ENCODE peak calls at places on chromosomes 13 and 19, in seven cellular contexts. A is heart left ventricle; R is tibial artery; K is GM03348; U is posterior vena cava; J is globus pallidus; D is stimulated activated CD8-positive, alpha-beta memory T cell treated with anti-CD3 and anti-CD28 coated beads, Interleukin-2, amount 100 ng/mL, for 48 hours. T is an unnamed sample.

GRCh38 chr19:17948967-17949930 is 16.4 kb downstream of the CCDC124 start:
- DNase-seq in A (no peak), R (no peak), K (no peak), U (no peak), J (no peak), D (no peak), T (no peak)

GRCh38 chr19:8161135-8161646 is 11.8 kb upstream of the FBN3 start:
- DNase-seq in A (no peak), R (no peak), K (no peak), U (no peak), J (peak), D (no peak), T (no peak)

GRCh38 chr19:39599116-39599515 is 3.2 kb upstream of the LGALS13 start:
- DNase-seq in A (no peak), R (no peak), K (peak), U (no peak), J (no peak), D (no peak), T (no peak)

GRCh38 chr19:31545766-31546165 is 196.5 kb upstream of the TSHZ3 start:
- DNase-seq in A (no peak), R (no peak), K (no peak), U (no peak), J (no peak), D (no peak), T (no peak)

GRCh38 chr13:100506600-100507422 is 81.8 kb downstream of the GGACT start:
- DNase-seq in A (no peak), R (no peak), K (no peak), U (no peak), J (no peak), D (no peak), T (no peak)

GRCh38 chr13:107753748-107754147 is 461.6 kb downstream of the LIG4 start:
- DNase-seq in A (no peak), R (no peak), K (no peak), U (no peak), J (no peak), D (no peak), T (no peak)

GRCh38 chr19:41541990-41542584 is 33.9 kb upstream of the CEACAM21 start:
- DNase-seq in A (peak), R (no peak), K (no peak), U (peak), J (peak), D (peak), T (peak)

GRCh38 chr13:96068729-96069128 is 15.5 kb upstream of the UGGT2 start:
- DNase-seq in A (no peak), R (no peak), K (no peak), U (no peak), J (no peak), D (no peak), T (no peak)

GRCh38 chr19:3608750-3609322 is 2.2 kb upstream of the TBXA2R start:
- DNase-seq in A (peak), R (peak), K (no peak), U (no peak), J (no peak), D (no peak), T (no peak)

GRCh38 chr19:17159466-17160393 is 55.4 kb upstream of the USE1 start:
- DNase-seq in A (no peak), R (no peak), K (no peak), U (no peak), J (no peak), D (no peak), T (no peak)

GRCh38 chr19:31317542-31317941 is 31.7 kb downstream of the TSHZ3 start:
- DNase-seq in A (no peak), R (no peak), K (no peak), U (no peak), J (no peak), D (no peak), T (no peak)

GRCh38 chr19:50387176-50387867 is 3.2 kb downstream of the POLD1 start:
- DNase-seq in A (peak), R (no peak), K (no peak), U (no peak), J (no peak), D (no peak), T (peak)